ENCODE peak calls at places on chromosomes 5 and 9, in eight cellular contexts. L is CD8-positive, alpha-beta memory T cell; T is CD8-positive, alpha-beta T cell; H is tibial artery; S is retinal pigment epithelial cell; V is PC-9; M is GM23248; D is astrocyte of the spinal cord. P is an unnamed sample.

GRCh38 chr9:129076640-129077037 is 4.3 kb upstream of the DOLPP1 start:
- DNase-seq in L (no peak), T (no peak), H (no peak), S (no peak), V (no peak), M (no peak), D (no peak), P (no peak)

GRCh38 chr9:130289711-130290241 is 24.2 kb downstream of the HMCN2 start:
- DNase-seq in L (no peak), T (no peak), H (no peak), S (no peak), V (no peak), M (no peak), D (no peak), P (no peak)

GRCh38 chr9:85742630-85742928 is 825 bp upstream of the AGTPBP1 start:
- DNase-seq in L (no peak), T (no peak), H (no peak), S (no peak), V (no peak), M (peak; percentile 84), D (peak; percentile 65), P (no peak)

GRCh38 chr5:176730815-176731475 is 79.4 kb upstream of the UNC5A start:
- DNase-seq in L (no peak), T (no peak), H (no peak), S (no peak), V (no peak), M (no peak), D (no peak), P (no peak)

GRCh38 chr5:126435261-126435660 is 12.1 kb downstream of the GRAMD2B start:
- DNase-seq in L (no peak), T (no peak), H (no peak), S (no peak), V (no peak), M (no peak), D (no peak), P (no peak)

GRCh38 chr5:13567819-13568218 is 376.7 kb downstream of the DNAH5 start:
- DNase-seq in L (no peak), T (no peak), H (no peak), S (peak; percentile 12), V (peak; percentile 18), M (peak; percentile 80), D (peak; percentile 59), P (peak; percentile 9)

GRCh38 chr5:19837536-19838179 is 150.3 kb downstream of the CDH18 start:
- DNase-seq in L (no peak), T (no peak), H (no peak), S (no peak), V (no peak), M (peak; percentile 48), D (peak; percentile 76), P (no peak)

GRCh38 chr5:100693481-100693880 is 158.3 kb downstream of the FAM174A start:
- DNase-seq in L (no peak), T (no peak), H (no peak), S (no peak), V (no peak), M (no peak), D (no peak), P (no peak)

GRCh38 chr5:13985736-13986418 is 41.4 kb upstream of the DNAH5 start:
- DNase-seq in L (no peak), T (no peak), H (no peak), S (peak; percentile 73), V (peak; percentile 97), M (peak; percentile 83), D (peak; percentile 82), P (no peak)

GRCh38 chr5:149658299-149658698 is 71.8 kb upstream of the PPARGC1B start:
- DNase-seq in L (no peak), T (no peak), H (no peak), S (no peak), V (no peak), M (no peak), D (no peak), P (no peak)

GRCh38 chr5:39220280-39221030 is 1.1 kb upstream of the FYB1 start:
- DNase-seq in L (no peak), T (no peak), H (no peak), S (no peak), V (no peak), M (no peak), D (no peak), P (no peak)
- H3K4me3 ChIP-seq in L (no peak overlapping the region), T (no peak overlapping the region), H (no peak overlapping the region), S (no peak overlapping the region), V (no peak overlapping the region), M (no peak overlapping the region), D (no peak overlapping the region), P (no peak overlapping the region)

GRCh38 chr5:112978836-112979235 is 2.2 kb downstream of the DCP2 start:
- DNase-seq in L (no peak), T (no peak), H (no peak), S (no peak), V (no peak), M (no peak), D (no peak), P (no peak)
- H3K4me3 ChIP-seq in L (peak overlapping the region; percentile 74), T (no peak overlapping the region), H (no peak overlapping the region), S (peak overlapping the region; percentile 96), V (peak overlapping the region; percentile 70), M (peak overlapping the region; percentile 98), D (no peak overlapping the region), P (no peak overlapping the region)

GRCh38 chr5:59212596-59212995 is 629.7 kb downstream of the RAB3C start:
- DNase-seq in L (no peak), T (no peak), H (no peak), S (no peak), V (no peak), M (no peak), D (no peak), P (no peak)
- H3K4me3 ChIP-seq in L (no peak overlapping the region), T (no peak overlapping the region), H (no peak overlapping the region), S (no peak overlapping the region), V (no peak overlapping the region), M (no peak overlapping the region), D (no peak overlapping the region), P (no peak overlapping the region)

GRCh38 chr5:29568028-29568427 is 1625.5 kb upstream of the CDH6 start:
- DNase-seq in L (no peak), T (no peak), H (no peak), S (no peak), V (no peak), M (no peak), D (no peak), P (no peak)
- H3K4me3 ChIP-seq in L (no peak overlapping the region), T (no peak overlapping the region), H (no peak overlapping the region), S (no peak overlapping the region), V (no peak overlapping the region), M (no peak overlapping the region), D (no peak overlapping the region), P (no peak overlapping the region)

DNA sequence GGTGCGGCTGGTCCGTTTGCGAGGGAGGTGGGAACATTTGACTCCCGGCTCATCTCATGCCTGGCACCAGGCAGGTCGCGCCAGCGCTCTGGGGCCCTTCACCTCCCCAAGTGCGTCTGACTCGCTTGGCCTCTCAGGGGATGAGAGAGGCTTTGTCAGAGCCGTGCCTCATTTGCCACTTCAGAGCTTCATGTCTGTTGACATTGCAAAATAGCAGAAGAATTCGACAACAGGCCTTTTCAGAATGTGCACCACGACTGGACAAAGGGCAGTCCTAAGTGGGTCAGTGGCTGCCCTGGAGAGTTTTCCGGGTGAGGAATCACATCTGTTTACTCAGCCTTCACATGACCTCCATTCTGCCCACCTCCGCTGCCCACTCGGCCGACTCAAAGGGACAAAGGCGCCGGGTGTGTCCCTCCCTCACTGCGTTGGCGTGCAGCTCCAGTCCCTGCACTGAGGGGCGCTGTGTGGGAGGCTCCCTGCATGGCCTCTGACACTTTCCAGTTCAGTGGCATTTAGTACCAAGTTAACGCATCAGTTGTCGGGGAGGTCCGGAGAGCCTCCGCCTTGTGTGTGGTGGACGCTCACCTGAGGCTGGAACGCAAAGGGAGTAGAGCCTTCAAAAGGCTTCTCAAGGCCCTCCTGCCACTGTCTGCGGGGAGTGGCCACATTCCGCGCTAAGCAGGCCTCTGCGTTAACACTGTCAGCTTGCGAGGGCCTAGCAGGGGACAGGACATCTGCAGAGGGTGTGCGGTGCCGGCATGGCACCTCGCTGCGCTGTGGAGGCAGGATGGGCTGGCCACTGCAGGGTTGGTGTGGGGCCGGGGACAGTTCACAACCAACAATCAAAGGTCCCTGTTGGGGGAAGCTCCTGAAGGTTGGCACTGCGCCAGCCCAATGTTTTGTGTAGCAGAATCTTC is 171.5 kb downstream of the NXNL2 start:
- DNase-seq in L (no peak), T (no peak), H (no peak), S (no peak), V (no peak), M (peak; percentile 8), D (no peak), P (no peak)
- H3K4me3 ChIP-seq in L (no peak overlapping the region), T (no peak overlapping the region), H (no peak overlapping the region), S (no peak overlapping the region), V (no peak overlapping the region), M (no peak overlapping the region), D (no peak overlapping the region), P (no peak overlapping the region)

GRCh38 chr5:124420952-124421351 is 325.5 kb downstream of the ZNF608 start:
- DNase-seq in L (no peak), T (no peak), H (no peak), S (no peak), V (no peak), M (no peak), D (no peak), P (no peak)
- H3K4me3 ChIP-seq in L (no peak overlapping the region), T (no peak overlapping the region), H (no peak overlapping the region), S (no peak overlapping the region), V (no peak overlapping the region), M (no peak overlapping the region), D (no peak overlapping the region), P (no peak overlapping the region)

DNA sequence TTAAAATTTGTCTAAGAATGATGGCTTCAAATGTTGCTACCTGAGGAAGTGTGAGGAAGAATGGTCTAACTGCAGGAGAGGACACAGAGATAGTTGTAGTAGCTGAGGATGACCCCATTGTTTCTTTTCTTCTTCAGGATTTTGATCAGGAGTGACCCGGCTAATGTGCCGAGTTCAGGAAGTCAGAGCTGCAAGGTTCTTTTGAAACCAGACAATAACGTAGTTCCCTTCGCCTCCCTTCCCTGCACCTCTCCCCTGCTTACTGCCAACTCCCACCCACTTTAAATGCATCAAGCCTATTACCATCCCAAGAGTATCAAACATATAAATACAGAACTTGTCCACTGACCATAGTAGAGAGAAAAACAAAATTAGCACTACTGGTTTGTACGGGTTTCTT is 23.3 kb upstream of the ELAVL2 start:
- DNase-seq in L (no peak), T (no peak), H (no peak), S (no peak), V (no peak), M (no peak), D (no peak), P (no peak)
- H3K4me3 ChIP-seq in L (no peak overlapping the region), T (no peak overlapping the region), H (peak overlapping the region; percentile 54), S (peak overlapping the region; percentile 66), V (no peak overlapping the region), M (no peak overlapping the region), D (peak overlapping the region; percentile 54), P (no peak overlapping the region)

GRCh38 chr9:110255064-110255416 is 1.3 kb downstream of the TXN start:
- DNase-seq in L (no peak), T (no peak), H (no peak), S (no peak), V (no peak), M (no peak), D (no peak), P (no peak)
- H3K4me3 ChIP-seq in L (peak overlapping the region; percentile 82), T (peak overlapping the region; percentile 88), H (peak overlapping the region; percentile 82), S (peak overlapping the region; percentile 83), V (peak overlapping the region; percentile 79), M (peak overlapping the region; percentile 87), D (peak overlapping the region; percentile 90), P (peak overlapping the region; percentile 85)